ENCODE peak calls at places on chromosome 20, in five cellular contexts. K, O, Y, B and G are unnamed samples.

GRCh38 chr20:14925286-14925685 is 587.9 kb upstream of the FLRT3 start:
- DNase-seq in O (peak; percentile 55), Y (no peak), K (no peak), B (no peak), G (peak; percentile 6)

GRCh38 chr20:20731945-20732296 is 19.5 kb upstream of the RALGAPA2 start:
- DNase-seq in O (no peak), B (no peak), K (no peak), Y (no peak), G (no peak)

GRCh38 chr20:7722564-7722963 is 217.7 kb downstream of the HAO1 start:
- DNase-seq in K (no peak), Y (no peak), O (no peak), B (no peak), G (no peak)

GRCh38 chr20:41617059-41617921 is 887 bp downstream of the CHD6 start:
- DNase-seq in O (peak; percentile 69), B (peak; percentile 62), K (peak; percentile 58), Y (peak; percentile 48), G (no peak)

GRCh38 chr20:19692685-19693119 is 65.4 kb upstream of the RIN2 start:
- DNase-seq in O (peak; percentile 76), B (peak; percentile 71), Y (peak; percentile 46), K (peak; percentile 72), G (peak; percentile 67)

GRCh38 chr20:52312131-52312729 is 120.7 kb upstream of the ZFP64 start:
- DNase-seq in K (no peak), B (peak; percentile 75), O (peak; percentile 77), Y (peak; percentile 77), G (peak; percentile 49)

GRCh38 chr20:56205350-56205749 is 43.2 kb upstream of the MC3R start:
- DNase-seq in Y (no peak), K (no peak), B (no peak), O (no peak), G (no peak)

GRCh38 chr20:33551778-33552177 is 61.9 kb downstream of the CBFA2T2 start:
- DNase-seq in O (no peak), Y (no peak), K (no peak), B (no peak), G (no peak)

GRCh38 chr20:46361386-46361785 is 45.0 kb downstream of the ELMO2 start:
- DNase-seq in Y (no peak), B (no peak), K (no peak), O (no peak), G (no peak)

GRCh38 chr20:60483371-60483770 is 525.1 kb downstream of the CDH26 start:
- DNase-seq in K (peak; percentile 16), Y (no peak), B (no peak), O (no peak), G (no peak)

GRCh38 chr20:51446656-51447055 is 95.9 kb downstream of the NFATC2 start:
- DNase-seq in O (peak; percentile 79), K (no peak), Y (peak; percentile 98), B (peak; percentile 84), G (peak; percentile 52)

GRCh38 chr20:14334306-14334930 is 3.0 kb downstream of the FLRT3 start:
- DNase-seq in B (peak; percentile 53), O (peak; percentile 89), Y (peak; percentile 54), K (peak; percentile 67), G (peak; percentile 24)

GRCh38 chr20:2871111-2871465 is 2.2 kb upstream of the PTPRA start:
- DNase-seq in O (peak; percentile 38), B (no peak), K (no peak), Y (no peak), G (no peak)

GRCh38 chr20:50535162-50535561 is 25.0 kb downstream of the PTPN1 start:
- DNase-seq in K (no peak), Y (no peak), B (no peak), O (no peak), G (no peak)

GRCh38 chr20:33014336-33015113 is 7.0 kb downstream of the BPIFB2 start:
- DNase-seq in O (no peak), K (no peak), B (no peak), Y (no peak), G (no peak)

GRCh38 chr20:59403962-59404314 is 103.5 kb downstream of the EDN3 start:
- DNase-seq in Y (no peak), O (no peak), K (no peak), B (no peak), G (no peak)

GRCh38 chr20:986733-987355 is 15.3 kb downstream of the RSPO4 start:
- DNase-seq in Y (peak; percentile 67), K (no peak), B (no peak), O (no peak), G (no peak)

GRCh38 chr20:49395183-49395582 is 87.3 kb downstream of the KCNB1 start:
- DNase-seq in K (peak; percentile 39), Y (no peak), B (peak; percentile 57), O (no peak), G (no peak)

GRCh38 chr20:11270566-11270965 is 596.8 kb upstream of the JAG1 start:
- DNase-seq in Y (no peak), B (no peak), O (no peak), K (no peak), G (no peak)

GRCh38 chr20:25574411-25574810 is 10.9 kb downstream of the NINL start:
- DNase-seq in O (peak; percentile 35), B (no peak), K (no peak), Y (no peak), G (no peak)

GRCh38 chr20:32505723-32506473 is 79.2 kb downstream of the NOL4L start:
- DNase-seq in B (no peak), Y (no peak), K (no peak), O (no peak), G (no peak)

GRCh38 chr20:41178904-41179432 is 41.6 kb downstream of the PLCG1 start:
- DNase-seq in K (peak; percentile 38), O (no peak), B (no peak), Y (no peak), G (no peak)

GRCh38 chr20:54669054-54669390 is 193.6 kb downstream of the DOK5 start:
- DNase-seq in K (no peak), Y (no peak), O (no peak), B (no peak), G (no peak)

GRCh38 chr20:20207291-20207690 is 155.0 kb downstream of the CFAP61 start:
- DNase-seq in K (no peak), B (peak; percentile 16), Y (no peak), O (no peak), G (no peak)

GRCh38 chr20:31869942-31870702 is at the start of the genes DUSP15 and TTLL9:
- DNase-seq in O (peak; percentile 39), Y (peak; percentile 69), K (peak; percentile 80), B (peak; percentile 63), G (no peak)

GRCh38 chr20:62644044-62644795 is 1.9 kb downstream of the SLCO4A1 start:
- DNase-seq in O (no peak), Y (peak; percentile 89), B (no peak), K (no peak), G (peak; percentile 45)

GRCh38 chr20:58907481-58908137 is 55.1 kb downstream of the GNAS start:
- DNase-seq in B (peak; percentile 94), Y (peak; percentile 52), K (no peak), O (peak; percentile 100), G (peak; percentile 13)